ENCODE peak calls at places on chromosomes 13 and 19, in ten cellular contexts. One of them, this sample, is unnamed.

GRCh38 chr19:19539738-19540703 is 2.0 kb downstream of the CILP2 start:
- DNase-seq in osteocyte: no peak
- DNase-seq in aorta: peak
- DNase-seq in fibroblast of the aortic adventitia: no peak
- DNase-seq in NCI-H2029 treated with DMSO at 0.1 percent for 48 hours: no peak
- DNase-seq in activated CD4-positive, alpha-beta T cell treated with anti-CD3 and anti-CD28 coated beads for 48 hours: peak
- DNase-seq in tibial artery: no peak
- DNase-seq in upper lobe of right lung: peak
- DNase-seq in substantia nigra: peak
- DNase-seq in head of caudate nucleus: peak
- DNase-seq in this sample: no peak

GRCh38 chr13:99656843-99657506 is 155.7 kb downstream of the TM9SF2 start:
- DNase-seq in fibroblast of the aortic adventitia: no peak
- DNase-seq in activated CD4-positive, alpha-beta T cell treated with anti-CD3 and anti-CD28 coated beads for 48 hours: peak
- DNase-seq in osteocyte: peak
- DNase-seq in NCI-H2029 treated with DMSO at 0.1 percent for 48 hours: no peak
- DNase-seq in tibial artery: no peak
- DNase-seq in head of caudate nucleus: no peak
- DNase-seq in aorta: no peak
- DNase-seq in upper lobe of right lung: no peak
- DNase-seq in substantia nigra: no peak
- DNase-seq in this sample: no peak

GRCh38 chr13:53648673-53649072 is 620.1 kb downstream of the OLFM4 start:
- DNase-seq in head of caudate nucleus: no peak
- DNase-seq in activated CD4-positive, alpha-beta T cell treated with anti-CD3 and anti-CD28 coated beads for 48 hours: no peak
- DNase-seq in substantia nigra: no peak
- DNase-seq in osteocyte: no peak
- DNase-seq in tibial artery: no peak
- DNase-seq in aorta: no peak
- DNase-seq in upper lobe of right lung: no peak
- DNase-seq in fibroblast of the aortic adventitia: no peak
- DNase-seq in NCI-H2029 treated with DMSO at 0.1 percent for 48 hours: no peak
- DNase-seq in this sample: no peak

GRCh38 chr19:42386974-42387707 is 3.0 kb downstream of the CNFN start:
- DNase-seq in substantia nigra: peak
- DNase-seq in activated CD4-positive, alpha-beta T cell treated with anti-CD3 and anti-CD28 coated beads for 48 hours: peak
- DNase-seq in aorta: peak
- DNase-seq in fibroblast of the aortic adventitia: peak
- DNase-seq in osteocyte: no peak
- DNase-seq in tibial artery: no peak
- DNase-seq in upper lobe of right lung: peak
- DNase-seq in NCI-H2029 treated with DMSO at 0.1 percent for 48 hours: peak
- DNase-seq in head of caudate nucleus: peak
- DNase-seq in this sample: no peak

GRCh38 chr19:45901912-45902650 is at the start of gene MYPOP:
- DNase-seq in head of caudate nucleus: no peak
- DNase-seq in fibroblast of the aortic adventitia: no peak
- DNase-seq in activated CD4-positive, alpha-beta T cell treated with anti-CD3 and anti-CD28 coated beads for 48 hours: no peak
- DNase-seq in substantia nigra: no peak
- DNase-seq in tibial artery: no peak
- DNase-seq in aorta: no peak
- DNase-seq in upper lobe of right lung: no peak
- DNase-seq in NCI-H2029 treated with DMSO at 0.1 percent for 48 hours: no peak
- DNase-seq in osteocyte: no peak
- DNase-seq in this sample: no peak

GRCh38 chr19:2616741-2617392 is 85.6 kb downstream of the GNG7 start:
- DNase-seq in head of caudate nucleus: no peak
- DNase-seq in NCI-H2029 treated with DMSO at 0.1 percent for 48 hours: no peak
- DNase-seq in substantia nigra: peak
- DNase-seq in fibroblast of the aortic adventitia: no peak
- DNase-seq in aorta: peak
- DNase-seq in osteocyte: no peak
- DNase-seq in tibial artery: peak
- DNase-seq in upper lobe of right lung: peak
- DNase-seq in activated CD4-positive, alpha-beta T cell treated with anti-CD3 and anti-CD28 coated beads for 48 hours: peak
- DNase-seq in this sample: no peak

GRCh38 chr19:18865973-18866799 is 29.8 kb downstream of the CERS1 start:
- DNase-seq in upper lobe of right lung: peak
- DNase-seq in activated CD4-positive, alpha-beta T cell treated with anti-CD3 and anti-CD28 coated beads for 48 hours: peak
- DNase-seq in aorta: no peak
- DNase-seq in osteocyte: peak
- DNase-seq in substantia nigra: peak
- DNase-seq in tibial artery: no peak
- DNase-seq in NCI-H2029 treated with DMSO at 0.1 percent for 48 hours: no peak
- DNase-seq in head of caudate nucleus: peak
- DNase-seq in fibroblast of the aortic adventitia: peak
- DNase-seq in this sample: no peak

GRCh38 chr13:37701972-37702371 is 103.4 kb upstream of the POSTN start:
- DNase-seq in substantia nigra: no peak
- DNase-seq in activated CD4-positive, alpha-beta T cell treated with anti-CD3 and anti-CD28 coated beads for 48 hours: no peak
- DNase-seq in tibial artery: peak
- DNase-seq in fibroblast of the aortic adventitia: peak
- DNase-seq in upper lobe of right lung: no peak
- DNase-seq in head of caudate nucleus: no peak
- DNase-seq in osteocyte: no peak
- DNase-seq in aorta: no peak
- DNase-seq in NCI-H2029 treated with DMSO at 0.1 percent for 48 hours: no peak
- DNase-seq in this sample: no peak

GRCh38 chr13:31444266-31444862 is 244.6 kb downstream of the B3GLCT start:
- DNase-seq in upper lobe of right lung: no peak
- DNase-seq in head of caudate nucleus: no peak
- DNase-seq in osteocyte: no peak
- DNase-seq in substantia nigra: no peak
- DNase-seq in tibial artery: no peak
- DNase-seq in NCI-H2029 treated with DMSO at 0.1 percent for 48 hours: no peak
- DNase-seq in activated CD4-positive, alpha-beta T cell treated with anti-CD3 and anti-CD28 coated beads for 48 hours: no peak
- DNase-seq in aorta: no peak
- DNase-seq in fibroblast of the aortic adventitia: peak
- DNase-seq in this sample: no peak

GRCh38 chr19:50626011-50626410 is 13.7 kb downstream of the SYT3 start:
- DNase-seq in head of caudate nucleus: no peak
- DNase-seq in fibroblast of the aortic adventitia: no peak
- DNase-seq in tibial artery: no peak
- DNase-seq in NCI-H2029 treated with DMSO at 0.1 percent for 48 hours: no peak
- DNase-seq in substantia nigra: no peak
- DNase-seq in aorta: no peak
- DNase-seq in osteocyte: no peak
- DNase-seq in activated CD4-positive, alpha-beta T cell treated with anti-CD3 and anti-CD28 coated beads for 48 hours: no peak
- DNase-seq in upper lobe of right lung: no peak
- DNase-seq in this sample: no peak

This sample was measured in mesenteric fat pad.